ENCODE peak calls at places on chromosome 7, in four cellular contexts. U, R, E and N are unnamed samples.

GRCh38 chr7:151172273-151173141 is 5.0 kb upstream of the GBX1 start:
- DNase-seq in U (peak), R (peak), E (peak), N (peak)

GRCh38 chr7:3399858-3400257 is 98.8 kb downstream of the SDK1 start:
- DNase-seq in E (no peak), R (peak), U (no peak), N (no peak)

GRCh38 chr7:123747089-123747488 is 1.7 kb downstream of the WASL start:
- DNase-seq in U (peak), E (no peak), R (no peak), N (no peak)

GRCh38 chr7:74312418-74313021 is 23.3 kb downstream of the CLIP2 start:
- DNase-seq in E (no peak), U (no peak), R (no peak), N (peak)

GRCh38 chr7:71645836-71646235 is 513.9 kb downstream of the GALNT17 start:
- DNase-seq in U (no peak), R (no peak), E (no peak), N (no peak)

GRCh38 chr7:69232445-69233376 is 365.6 kb upstream of the AUTS2 start:
- DNase-seq in U (no peak), R (no peak), E (no peak), N (no peak)

GRCh38 chr7:33841658-33842057 is 63.7 kb upstream of the BMPER start:
- DNase-seq in U (peak), E (no peak), R (no peak), N (no peak)

GRCh38 chr7:51108134-51108533 is 208.5 kb downstream of the COBL start:
- DNase-seq in E (no peak), U (no peak), R (no peak), N (no peak)

GRCh38 chr7:33080326-33080725 is 17.8 kb upstream of the NT5C3A start:
- DNase-seq in E (no peak), R (no peak), U (no peak), N (no peak)

GRCh38 chr7:150413640-150414081 is 34.5 kb downstream of the ZNF775 start:
- DNase-seq in R (no peak), E (no peak), U (peak), N (no peak)

GRCh38 chr7:152341039-152341913 is 94.5 kb downstream of the KMT2C start:
- DNase-seq in U (peak), R (no peak), E (no peak), N (no peak)

GRCh38 chr7:127927339-127927679 is 103.9 kb downstream of the LRRC4 start:
- DNase-seq in E (no peak), U (peak), R (no peak), N (no peak)

GRCh38 chr7:2779086-2779485 is 65.0 kb downstream of the GNA12 start:
- DNase-seq in E (no peak), R (no peak), U (peak), N (no peak)

GRCh38 chr7:77235280-77235679 is 35.7 kb upstream of the FGL2 start:
- DNase-seq in U (no peak), E (no peak), R (no peak), N (no peak)

GRCh38 chr7:13826752-13827151 is 162.7 kb downstream of the ETV1 start:
- DNase-seq in U (peak), R (no peak), E (no peak), N (no peak)

GRCh38 chr7:47008461-47008860 is 573.5 kb downstream of the TNS3 start:
- DNase-seq in R (no peak), U (peak), E (no peak), N (no peak)

GRCh38 chr7:8042796-8043535 is 74.4 kb downstream of the GLCCI1 start:
- DNase-seq in U (no peak), E (no peak), R (no peak), N (no peak)

GRCh38 chr7:132309102-132309805 is 267.0 kb downstream of the PLXNA4 start:
- DNase-seq in R (no peak), E (no peak), U (no peak), N (peak)

GRCh38 chr7:99473315-99473596 is 566 bp downstream of the ZNF789 start:
- DNase-seq in R (no peak), U (peak), E (no peak), N (peak)

GRCh38 chr7:150399421-150399820 is 20.3 kb downstream of the ZNF775 start:
- DNase-seq in R (no peak), U (no peak), E (no peak), N (no peak)

GRCh38 chr7:157125376-157126223 is 13.1 kb upstream of the UBE3C start:
- DNase-seq in U (no peak), R (no peak), E (no peak), N (no peak)

GRCh38 chr7:46524350-46524749 is 603.3 kb upstream of the IGFBP3 start:
- DNase-seq in R (no peak), U (no peak), E (no peak), N (no peak)

GRCh38 chr7:5598769-5599371 is 175.2 kb upstream of the TNRC18 start:
- DNase-seq in E (no peak), U (no peak), R (no peak), N (no peak)

GRCh38 chr7:123352226-123352550 is 152.4 kb upstream of the SLC13A1 start:
- DNase-seq in E (no peak), U (no peak), R (no peak), N (no peak)

GRCh38 chr7:33459340-33459751 is 330.0 kb downstream of the BBS9 start:
- DNase-seq in R (no peak), E (no peak), U (peak), N (no peak)

GRCh38 chr7:14836571-14837189 is 65.9 kb downstream of the DGKB start:
- DNase-seq in R (no peak), U (peak), E (no peak), N (no peak)

GRCh38 chr7:149815121-149815520 is 23.1 kb upstream of the ZNF862 start:
- DNase-seq in E (no peak), R (no peak), U (no peak), N (no peak)

GRCh38 chr7:22647451-22648257 is 79.3 kb upstream of the IL6 start:
- DNase-seq in U (peak), E (no peak), R (no peak), N (no peak)

GRCh38 chr7:111780527-111780926 is 218.2 kb upstream of the IMMP2L start:
- DNase-seq in R (no peak), U (no peak), E (no peak), N (no peak)

GRCh38 chr7:2281556-2281955 is 32.7 kb downstream of the SNX8 start:
- DNase-seq in R (no peak), U (no peak), E (no peak), N (no peak)

GRCh38 chr7:44391171-44391570 is 65.8 kb upstream of the CAMK2B start:
- DNase-seq in R (no peak), U (no peak), E (no peak), N (no peak)

GRCh38 chr7:129958643-129959479 is 6.1 kb upstream of the UBE2H start:
- DNase-seq in R (no peak), E (no peak), U (peak), N (no peak)

GRCh38 chr7:87480386-87480785 is 4.9 kb upstream of the ABCB4 start:
- DNase-seq in U (no peak), R (no peak), E (no peak), N (no peak)